ENCODE peak calls at places on chromosomes 1 and 21, in four cellular contexts. K is right cardiac atrium, R is psoas muscle, S is EH. U is an unnamed sample.

GRCh38 chr1:86195281-86195680 is 38.7 kb upstream of the COL24A1 start:
- DNase-seq in S (no peak), R (no peak), K (no peak), U (no peak)

GRCh38 chr1:73205294-73205973 is 923.1 kb upstream of the NEGR1 start:
- DNase-seq in K (no peak), S (no peak), R (no peak), U (no peak)

GRCh38 chr1:211309617-211310016 is 17.0 kb upstream of the TRAF5 start:
- DNase-seq in S (no peak), K (no peak), R (no peak), U (no peak)

GRCh38 chr1:153627797-153628626 is at the start of gene S100A1:
- DNase-seq in K (peak; percentile 88), R (peak; percentile 94), S (no peak), U (no peak)

GRCh38 chr1:78286686-78287085 is 204.1 kb upstream of the PTGFR start:
- DNase-seq in R (no peak), K (no peak), S (peak; percentile 67), U (peak; percentile 88)

GRCh38 chr1:198883184-198883583 is 244.3 kb downstream of the PTPRC start:
- DNase-seq in K (no peak), R (no peak), S (no peak), U (no peak)

GRCh38 chr1:47023268-47024137 is at the start of gene CYP4X1:
- DNase-seq in S (no peak), R (peak; percentile 64), K (peak; percentile 79), U (no peak)

GRCh38 chr21:26140185-26140584 is 30.4 kb downstream of the APP start:
- DNase-seq in K (peak; percentile 84), S (peak; percentile 94), R (peak; percentile 55), U (peak; percentile 99)

GRCh38 chr1:29133861-29134694 is 10.4 kb upstream of the TMEM200B start:
- DNase-seq in R (no peak), S (no peak), K (peak; percentile 62), U (no peak)

GRCh38 chr21:26788783-26789182 is 56.4 kb downstream of the ADAMTS1 start:
- DNase-seq in S (no peak), K (peak; percentile 85), R (no peak), U (peak; percentile 27)

GRCh38 chr1:14583788-14584187 is 14.7 kb upstream of the KAZN start:
- DNase-seq in R (no peak), S (no peak), K (no peak), U (no peak)

GRCh38 chr1:51791888-51792287 is 86.6 kb downstream of the NRDC start:
- DNase-seq in R (no peak), K (no peak), S (no peak), U (no peak)

GRCh38 chr21:42841156-42841915 is 38.0 kb downstream of the WDR4 start:
- DNase-seq in R (no peak), K (no peak), S (no peak), U (no peak)

GRCh38 chr1:51354417-51354816 is 24.1 kb upstream of the TTC39A start:
- DNase-seq in K (no peak), R (no peak), S (no peak), U (no peak)

GRCh38 chr1:54867717-54868057 is 19.3 kb downstream of the DHCR24 start:
- DNase-seq in R (peak; percentile 17), K (no peak), S (no peak), U (no peak)

GRCh38 chr21:16420086-16420724 is 690.4 kb downstream of the USP25 start:
- DNase-seq in S (no peak), R (peak; percentile 61), K (peak; percentile 79), U (peak; percentile 18)

GRCh38 chr1:201501812-201502510 is 5.0 kb downstream of the CSRP1 start:
- DNase-seq in R (no peak), K (peak; percentile 14), S (no peak), U (no peak)

GRCh38 chr1:200410566-200410878 is 686 bp upstream of the ZNF281 start:
- DNase-seq in K (no peak), R (no peak), S (no peak), U (no peak)

GRCh38 chr1:29703596-29703995 is 467.3 kb downstream of the PTPRU start:
- DNase-seq in R (peak; percentile 17), K (no peak), S (peak; percentile 66), U (peak; percentile 54)

GRCh38 chr1:27372808-27373690 is 1.6 kb downstream of the FCN3 start:
- DNase-seq in R (no peak), S (no peak), K (peak; percentile 58), U (no peak)

GRCh38 chr1:7524681-7525340 is 246.3 kb upstream of the VAMP3 start:
- DNase-seq in S (no peak), R (peak; percentile 20), K (peak; percentile 10), U (no peak)

GRCh38 chr1:181779343-181779742 is 282.2 kb downstream of the ZNF648 start:
- DNase-seq in S (no peak), R (no peak), K (no peak), U (no peak)

GRCh38 chr1:213993929-213994328 is 6.2 kb downstream of the PROX1 start:
- DNase-seq in S (no peak), R (no peak), K (no peak), U (no peak)

GRCh38 chr1:236065509-236066005 is 667 bp upstream of the NID1 start:
- DNase-seq in S (no peak), R (no peak), K (no peak), U (no peak)

GRCh38 chr1:54839824-54840223 is 38.7 kb upstream of the TTC22 start:
- DNase-seq in S (no peak), K (no peak), R (no peak), U (no peak)

GRCh38 chr1:211331011-211331709 is 4.5 kb downstream of the TRAF5 start:
- DNase-seq in S (peak; percentile 76), R (no peak), K (no peak), U (peak; percentile 68)

GRCh38 chr1:73026114-73026513 is 743.8 kb upstream of the NEGR1 start:
- DNase-seq in K (no peak), S (no peak), R (no peak), U (no peak)

GRCh38 chr1:165943198-165943597 is 115.8 kb downstream of the UCK2 start:
- DNase-seq in S (no peak), R (no peak), K (no peak), U (no peak)

GRCh38 chr1:55580845-55581332 is 365.7 kb upstream of the USP24 start:
- DNase-seq in R (no peak), S (peak; percentile 97), K (no peak), U (peak; percentile 92)

GRCh38 chr1:200237066-200237465 is 172.8 kb downstream of the ZNF281 start:
- DNase-seq in R (no peak), S (no peak), K (no peak), U (no peak)

GRCh38 chr1:998905-999796 is 746 bp downstream of the HES4 start:
- DNase-seq in S (peak; percentile 46), K (peak; percentile 76), R (peak; percentile 63), U (peak; percentile 41)

GRCh38 chr1:33191731-33192275 is 10.0 kb upstream of the TRIM62 start:
- DNase-seq in K (no peak), R (no peak), S (no peak), U (no peak)

GRCh38 chr1:12056331-12056841 is 6.7 kb upstream of the TNFRSF8 start:
- DNase-seq in K (no peak), S (no peak), R (no peak), U (peak; percentile 25)

GRCh38 chr1:30891223-30891552 is 17.4 kb downstream of the SDC3 start:
- DNase-seq in K (peak; percentile 34), S (no peak), R (no peak), U (no peak)

GRCh38 chr1:31380181-31380580 is 7.3 kb upstream of the FABP3 start:
- DNase-seq in R (peak; percentile 88), K (no peak), S (no peak), U (no peak)

GRCh38 chr21:45623436-45623835 is 20.1 kb upstream of the PCBP3 start:
- DNase-seq in K (no peak), S (no peak), R (no peak), U (no peak)

GRCh38 chr1:244054924-244055263 is 3.8 kb downstream of the ZBTB18 start:
- DNase-seq in K (peak; percentile 42), S (no peak), R (no peak), U (no peak)

GRCh38 chr1:225868631-225869330 is 13.4 kb downstream of the TMEM63A start:
- DNase-seq in K (no peak), R (peak; percentile 14), S (no peak), U (no peak)

GRCh38 chr21:15249285-15249993 is 184.6 kb upstream of the NRIP1 start:
- DNase-seq in K (no peak), S (no peak), R (no peak), U (peak; percentile 26)

U was measured in IMR-90.